ENCODE peak calls at places on chromosomes 11 and 22, in seven cellular contexts. A is K562, Z is transverse colon, H is prostate gland, P is HCT116, Q is spleen, U is endothelial cell of umbilical vein. I is an unnamed sample.

GRCh38 chr11:113667801-113668200 is 38.3 kb downstream of the TMPRSS5 start:
- DNase-seq in P (no peak), H (no peak), Q (no peak), Z (no peak), A (peak), U (no peak), I (no peak)

GRCh38 chr11:27084407-27084985 is 43.9 kb downstream of the BBOX1 start:
- DNase-seq in Z (no peak), A (no peak), U (no peak), Q (no peak), H (no peak), P (no peak), I (no peak)

GRCh38 chr11:130202009-130202817 is 42.6 kb downstream of the ST14 start:
- DNase-seq in U (no peak), H (no peak), Q (peak), Z (no peak), A (no peak), P (no peak), I (no peak)

GRCh38 chr11:36254739-36255138 is 34.5 kb downstream of the COMMD9 start:
- DNase-seq in U (peak), A (no peak), H (no peak), Q (no peak), Z (no peak), P (no peak), I (no peak)

GRCh38 chr11:64224151-64224890 is 1.7 kb downstream of the TRPT1 start:
- DNase-seq in P (no peak), A (peak), Q (peak), U (no peak), Z (no peak), H (no peak), I (no peak)

GRCh38 chr22:42933783-42934144 is 76.7 kb upstream of the ARFGAP3 start:
- DNase-seq in Q (no peak), P (no peak), A (no peak), Z (no peak), U (peak), H (peak), I (no peak)

GRCh38 chr11:40338739-40339138 is 1120.7 kb downstream of the LRRC4C start:
- DNase-seq in P (no peak), U (peak), Q (no peak), A (no peak), H (no peak), Z (no peak), I (no peak)

GRCh38 chr11:107931206-107931605 is 3.0 kb downstream of the RAB39A start:
- DNase-seq in U (no peak), H (no peak), A (no peak), P (no peak), Z (no peak), Q (no peak), I (no peak)

GRCh38 chr11:43419460-43419859 is 60.7 kb downstream of the TTC17 start:
- DNase-seq in P (peak), U (peak), Z (peak), Q (no peak), H (peak), A (peak), I (peak)

GRCh38 chr11:19890308-19890707 is 177.7 kb downstream of the NAV2 start:
- DNase-seq in Z (no peak), Q (no peak), H (no peak), A (no peak), P (no peak), U (peak), I (no peak)

GRCh38 chr11:93740031-93740801 is 1.1 kb downstream of the TAF1D start:
- DNase-seq in H (no peak), U (peak), P (no peak), Q (peak), Z (peak), A (peak), I (no peak)

GRCh38 chr22:42434283-42434682 is 2.1 kb upstream of the NFAM1 start:
- DNase-seq in Q (no peak), Z (no peak), P (no peak), A (no peak), H (no peak), U (no peak), I (no peak)

GRCh38 chr11:45105233-45105992 is 41.0 kb upstream of the PRDM11 start:
- DNase-seq in Q (peak), P (peak), H (peak), Z (peak), A (peak), U (peak), I (peak)

GRCh38 chr11:75689861-75690641 is 21.2 kb upstream of the MAP6 start:
- DNase-seq in A (peak), Z (no peak), Q (no peak), H (no peak), P (no peak), U (no peak), I (no peak)

GRCh38 chr22:49420651-49421050 is 407.0 kb downstream of the BRD1 start:
- DNase-seq in Q (no peak), A (no peak), P (no peak), U (no peak), H (no peak), Z (no peak), I (no peak)

GRCh38 chr22:47460870-47461269 is 698.4 kb downstream of the TBC1D22A start:
- DNase-seq in Z (no peak), H (no peak), U (no peak), P (no peak), A (no peak), Q (no peak), I (no peak)

GRCh38 chr11:27557223-27557622 is 50.7 kb upstream of the LIN7C start:
- DNase-seq in U (no peak), Q (no peak), H (no peak), A (no peak), P (no peak), Z (no peak), I (no peak)

GRCh38 chr11:90656171-90656570 is 433.3 kb upstream of the CHORDC1 start:
- DNase-seq in H (no peak), Z (no peak), P (no peak), U (no peak), A (no peak), Q (no peak), I (no peak)

GRCh38 chr11:93143186-93143585 is 54.6 kb downstream of the SLC36A4 start:
- DNase-seq in Z (no peak), A (no peak), U (no peak), Q (no peak), H (no peak), P (no peak), I (no peak)

GRCh38 chr11:63573881-63574855 is 11.0 kb upstream of the PLAAT2 start:
- DNase-seq in A (peak), Z (peak), Q (no peak), P (no peak), U (peak), H (peak), I (peak)

DNA sequence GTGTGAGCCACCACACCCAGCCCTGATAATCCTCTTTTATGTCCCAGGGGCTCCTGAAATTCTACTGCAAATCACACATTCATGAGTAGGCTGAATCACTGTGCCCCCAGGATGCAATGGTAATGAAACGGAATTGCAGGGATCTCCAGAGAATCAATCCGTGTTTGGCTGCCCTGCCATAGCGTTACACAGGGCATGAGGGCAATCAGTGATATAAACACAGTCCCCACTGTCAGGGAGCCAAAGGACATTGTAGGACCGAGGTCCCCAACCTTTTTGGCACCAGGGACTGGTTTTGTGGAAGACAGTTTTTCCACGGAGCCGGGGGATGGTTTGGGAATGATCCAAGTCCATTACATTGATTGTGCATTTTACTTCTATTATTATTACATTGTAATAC is 9.0 kb upstream of the PLA2G6 start:
- DNase-seq in P (no peak), H (no peak), A (no peak), Z (no peak), U (no peak), Q (no peak), I (no peak)
- TF ChIP-seq POLR2A in P (no peak), H (no peak), A (no peak), Z (no peak), U (no peak), Q (no peak), I (no peak)

GRCh38 chr11:6681505-6681904 is 1.6 kb downstream of the MRPL17 start:
- DNase-seq in U (no peak), H (no peak), Z (no peak), A (no peak), Q (no peak), P (no peak), I (no peak)
- H3K4me3 ChIP-seq in U (peak), H (no peak), Z (peak), A (peak), Q (peak), P (no peak), I (peak)

GRCh38 chr22:39317756-39318506 is 1.5 kb downstream of the RPL3 start:
- DNase-seq in Q (no peak), P (no peak), H (no peak), U (peak), A (no peak), Z (no peak), I (no peak)

GRCh38 chr22:39316440-39317083 is 2.9 kb downstream of the RPL3 start:
- DNase-seq in H (peak), U (peak), Q (peak), A (peak), Z (peak), P (peak), I (peak)

GRCh38 chr22:39315389-39315788 is 4.0 kb downstream of the RPL3 start:
- DNase-seq in A (no peak), U (peak), H (no peak), P (no peak), Q (no peak), Z (no peak), I (no peak)

GRCh38 chr22:39318507-39319283 is 728 bp downstream of the RPL3 start:
- DNase-seq in Q (no peak), P (no peak), U (no peak), H (no peak), A (no peak), Z (peak), I (no peak)

DNA sequence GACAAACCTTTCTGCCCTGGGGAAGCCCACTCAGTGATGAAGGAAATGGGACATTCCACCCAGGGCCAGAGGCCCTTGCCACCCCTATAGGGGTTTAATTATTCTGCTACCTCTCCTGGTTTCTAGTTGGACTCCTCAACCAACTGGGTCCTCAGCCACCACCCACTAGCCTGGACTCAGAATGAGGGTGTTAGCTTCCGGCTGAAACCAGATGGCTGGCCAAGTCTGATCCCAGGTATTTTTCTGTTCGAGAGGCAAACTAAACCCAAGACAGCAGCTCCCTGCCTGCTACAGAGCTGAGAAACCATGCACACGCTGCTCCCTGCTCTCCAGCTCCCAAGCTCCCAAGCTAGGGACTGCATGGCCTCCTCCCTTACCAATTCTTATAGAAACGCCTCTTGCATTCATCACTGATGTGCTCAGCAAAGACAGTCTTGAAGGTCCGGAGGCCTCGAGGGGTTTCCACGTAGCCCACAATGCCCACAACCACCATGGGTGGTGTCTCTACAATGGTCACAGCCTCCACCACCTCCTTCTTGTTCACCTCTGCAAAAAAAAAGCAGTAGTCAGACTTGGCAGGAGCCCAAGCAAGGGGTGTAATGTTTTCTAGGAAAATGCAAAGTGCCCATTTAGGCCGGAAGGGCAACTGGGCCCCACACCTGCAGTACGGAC is 2.2 kb downstream of the RPL3 start:
- DNase-seq in Q (no peak), U (no peak), Z (peak), A (no peak), H (no peak), P (no peak), I (no peak)
- TF ChIP-seq POLR2AphosphoS5 in Q (no peak), U (no peak), Z (no peak), A (no peak), H (no peak), P (no peak), I (no peak)

GRCh38 chr11:125592305-125593112 is at the start of gene STT3A:
- DNase-seq in Z (peak), H (peak), U (peak), A (peak), P (peak), Q (peak), I (peak)
- TF ChIP-seq POLR2A in Z (peak), H (peak), U (peak), A (peak), P (peak), Q (peak), I (no peak)

GRCh38 chr11:125384825-125385224 is 111.2 kb downstream of the FEZ1 start:
- DNase-seq in U (no peak), A (no peak), Z (no peak), P (no peak), Q (no peak), H (no peak), I (no peak)
- H3K4me3 ChIP-seq in U (no peak), A (no peak), Z (no peak), P (no peak), Q (no peak), H (no peak), I (no peak)

GRCh38 chr11:67628710-67629385 is 889 bp downstream of the NUDT8 start:
- DNase-seq in H (no peak), A (no peak), Z (no peak), Q (no peak), P (no peak), U (no peak), I (no peak)

GRCh38 chr11:67627788-67628624 is 1.7 kb downstream of the NUDT8 start:
- DNase-seq in Z (no peak), H (no peak), U (no peak), P (no peak), Q (peak), A (no peak), I (no peak)

GRCh38 chr11:67630230-67630942 is 649 bp upstream of the NUDT8 start:
- DNase-seq in Q (peak), H (peak), A (peak), Z (peak), U (peak), P (peak), I (peak)

GRCh38 chr11:67630943-67631331 is 1.2 kb upstream of the NUDT8 start:
- DNase-seq in P (no peak), U (no peak), Z (no peak), H (no peak), Q (no peak), A (no peak), I (no peak)

DNA sequence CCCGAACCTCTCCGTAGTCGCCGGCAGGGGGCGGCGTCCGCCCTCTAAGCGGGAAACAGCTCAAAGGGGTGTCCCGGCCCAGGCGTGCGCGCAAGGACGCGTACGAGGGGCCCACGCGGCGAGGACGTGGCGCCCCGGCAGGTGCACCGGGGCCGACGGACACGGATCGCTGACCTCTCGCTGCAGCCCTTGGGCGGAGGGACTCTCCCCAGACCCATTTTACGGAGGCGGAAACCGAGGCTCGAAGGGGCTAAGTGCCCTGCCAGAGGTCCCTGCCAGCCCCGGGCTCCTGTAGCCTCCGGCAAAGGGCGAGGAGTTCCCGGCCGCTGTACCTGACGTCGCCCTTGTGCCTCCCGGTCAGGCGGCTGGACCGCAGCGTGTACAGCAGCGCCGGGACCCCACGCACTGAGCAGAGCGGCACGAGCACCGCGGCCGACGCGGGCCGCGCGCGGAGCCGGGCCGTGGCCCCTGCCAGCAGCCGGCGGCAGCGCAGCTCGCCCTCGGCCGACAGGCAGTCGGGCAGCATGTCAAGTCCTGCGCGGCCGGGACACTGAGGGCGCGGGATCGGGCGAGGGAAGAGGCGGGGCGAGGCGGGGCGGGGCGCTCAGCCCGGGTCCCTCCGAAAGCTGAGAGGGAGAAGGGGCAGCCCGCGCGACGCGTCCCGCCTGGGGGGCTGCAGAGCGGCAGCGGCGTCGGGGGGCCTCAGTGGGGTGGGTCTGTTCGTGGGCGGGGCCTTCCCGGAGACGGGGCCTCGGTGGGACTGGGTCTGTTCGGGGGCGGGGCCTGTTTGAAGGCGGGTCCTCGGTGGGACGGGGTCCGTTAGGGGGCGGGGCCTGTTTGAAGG is at the start of gene NUDT8:
- DNase-seq in Z (peak), H (peak), Q (peak), U (peak), P (peak), A (peak), I (peak)
- TF ChIP-seq POLR2AphosphoS5 in Z (peak), H (peak), Q (peak), U (peak), P (peak), A (no peak), I (peak)

GRCh38 chr11:120521176-120521575 is 9.6 kb downstream of the GRIK4 start:
- DNase-seq in Q (peak), Z (no peak), P (no peak), H (no peak), U (no peak), A (no peak), I (no peak)

GRCh38 chr11:120522021-120522420 is 10.5 kb downstream of the GRIK4 start:
- DNase-seq in P (no peak), H (no peak), U (no peak), A (no peak), Z (no peak), Q (peak), I (no peak)

GRCh38 chr11:120522736-120523135 is 11.2 kb downstream of the GRIK4 start:
- DNase-seq in P (no peak), Z (no peak), H (no peak), Q (peak), A (no peak), U (no peak), I (no peak)

GRCh38 chr11:120524536-120525085 is 13.1 kb downstream of the GRIK4 start:
- DNase-seq in H (no peak), U (no peak), P (no peak), Z (no peak), Q (peak), A (no peak), I (no peak)

GRCh38 chr11:120523196-120523595 is 11.6 kb downstream of the GRIK4 start:
- DNase-seq in U (no peak), Z (no peak), A (no peak), Q (peak), P (no peak), H (peak), I (no peak)
- TF ChIP-seq POLR2A in U (no peak), Z (no peak), A (no peak), Q (no peak), P (no peak), H (no peak), I (no peak)

DNA sequence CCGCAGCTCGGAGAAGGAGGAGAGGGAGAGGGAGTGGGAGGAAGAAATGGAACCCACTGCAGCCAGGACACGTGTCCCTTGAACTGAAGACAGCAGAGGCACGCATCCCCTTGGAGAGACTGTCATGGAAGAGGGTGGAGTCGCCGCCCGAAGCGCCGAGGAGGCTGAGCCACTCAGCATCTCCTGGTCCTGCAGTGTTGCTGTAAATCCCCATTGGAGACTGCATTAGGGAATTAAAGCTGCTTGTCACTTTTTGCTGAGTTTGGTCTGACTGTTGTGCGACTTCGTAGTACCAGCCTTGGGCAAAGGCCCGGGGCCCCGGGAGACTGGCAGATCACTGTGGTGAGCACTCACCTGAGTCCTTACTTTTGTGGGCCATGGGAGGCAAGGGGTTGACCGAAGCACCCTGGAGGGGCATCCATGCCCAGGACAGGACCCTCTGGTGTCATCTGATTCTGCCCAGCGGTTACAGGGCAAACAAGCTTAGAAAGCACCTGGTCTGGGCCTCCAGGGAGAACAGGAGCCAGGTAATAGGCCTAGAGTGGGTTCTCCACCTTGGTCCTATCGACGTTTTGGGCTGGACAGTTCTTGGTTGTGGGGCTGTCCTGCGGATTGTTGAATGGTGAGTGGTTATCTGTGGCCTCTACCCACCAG is 797 bp downstream of the VPREB1 start:
- DNase-seq in U (no peak), A (no peak), H (no peak), Q (no peak), P (no peak), Z (no peak), I (no peak)
- H3K4me3 ChIP-seq in U (no peak), A (no peak), H (no peak), Q (no peak), P (no peak), Z (no peak), I (no peak)

I was measured in stomach.